ENCODE peak calls at places on chromosomes 11 and 22, in eight cellular contexts. B is stimulated activated CD8-positive, alpha-beta memory T cell treated with anti-CD3 and anti-CD28 coated beads, Interleukin-4, amount 100 ng/mL, for 4 hours; R is SK-N-DZ; U is Peyer's patch; K is NCI-H82; H is gastrocnemius medialis; A is ovary; X is Jurkat, Clone E6-1. V is an unnamed sample.

GRCh38 chr22:43400449-43400848 is 11.4 kb upstream of the MPPED1 start:
- DNase-seq in B (no peak), R (no peak), U (no peak), K (no peak), H (no peak), A (no peak), X (no peak), V (no peak)

GRCh38 chr22:19178065-19178658 is 374 bp downstream of the SLC25A1 start:
- DNase-seq in B (no peak), R (peak; percentile 68), U (peak; percentile 81), K (peak; percentile 75), H (no peak), A (peak; percentile 64), X (peak; percentile 28), V (no peak)

GRCh38 chr11:62687508-62688396 is 1.6 kb downstream of the LRRN4CL start:
- DNase-seq in B (no peak), R (no peak), U (no peak), K (no peak), H (no peak), A (no peak), X (no peak), V (no peak)

GRCh38 chr22:26756675-26757293 is 99.4 kb downstream of the MIAT start:
- DNase-seq in B (peak; percentile 3), R (peak; percentile 36), U (peak; percentile 67), K (peak; percentile 46), H (no peak), A (peak; percentile 53), X (no peak), V (no peak)

GRCh38 chr11:19984048-19984742 is 176.1 kb downstream of the DBX1 start:
- DNase-seq in B (no peak), R (no peak), U (no peak), K (no peak), H (no peak), A (no peak), X (no peak), V (no peak)

GRCh38 chr22:41915035-41915782 is at the start of gene SHISA8:
- DNase-seq in B (peak; percentile 33), R (no peak), U (peak; percentile 73), K (peak; percentile 26), H (no peak), A (peak; percentile 32), X (no peak), V (no peak)

GRCh38 chr11:10208045-10208674 is 85.9 kb downstream of the SBF2 start:
- DNase-seq in B (no peak), R (peak; percentile 55), U (no peak), K (peak; percentile 55), H (no peak), A (no peak), X (peak; percentile 48), V (peak; percentile 27)

GRCh38 chr11:118084247-118084646 is 2.5 kb downstream of the SMIM35 start:
- DNase-seq in B (no peak), R (no peak), U (no peak), K (no peak), H (peak; percentile 50), A (no peak), X (no peak), V (no peak)

GRCh38 chr11:38791346-38791961 is 2193.4 kb upstream of the RAG2 start:
- DNase-seq in B (no peak), R (peak; percentile 77), U (peak; percentile 49), K (peak; percentile 85), H (no peak), A (no peak), X (peak; percentile 57), V (peak; percentile 72)

GRCh38 chr22:24186352-24186740 is 5.1 kb downstream of the SUSD2 start:
- DNase-seq in B (no peak), R (no peak), U (no peak), K (no peak), H (no peak), A (no peak), X (no peak), V (no peak)

GRCh38 chr11:65172600-65172999 is 2.6 kb downstream of the SPDYC start:
- DNase-seq in B (no peak), R (no peak), U (peak; percentile 18), K (no peak), H (peak; percentile 8), A (no peak), X (no peak), V (no peak)

GRCh38 chr11:31690041-31690440 is 121.1 kb downstream of the PAX6 start:
- DNase-seq in B (no peak), R (no peak), U (no peak), K (peak; percentile 3), H (no peak), A (no peak), X (no peak), V (no peak)

GRCh38 chr11:14418801-14419417 is 59.9 kb upstream of the RRAS2 start:
- DNase-seq in B (no peak), R (peak; percentile 13), U (peak; percentile 58), K (peak; percentile 46), H (no peak), A (no peak), X (no peak), V (no peak)

GRCh38 chr11:130490682-130491449 is 42.4 kb downstream of the ADAMTS15 start:
- DNase-seq in B (no peak), R (no peak), U (no peak), K (no peak), H (no peak), A (no peak), X (no peak), V (no peak)

GRCh38 chr11:124762077-124762623 is at the start of gene ESAM:
- DNase-seq in B (no peak), R (no peak), U (peak; percentile 81), K (peak; percentile 25), H (no peak), A (no peak), X (no peak), V (no peak)

GRCh38 chr11:64356498-64357411 is 2.2 kb upstream of the RPS6KA4 start:
- DNase-seq in B (no peak), R (peak; percentile 73), U (no peak), K (peak; percentile 76), H (no peak), A (no peak), X (peak; percentile 50), V (no peak)

GRCh38 chr11:115939104-115939503 is 434.9 kb upstream of the CADM1 start:
- DNase-seq in B (no peak), R (no peak), U (no peak), K (no peak), H (peak; percentile 16), A (no peak), X (no peak), V (no peak)

GRCh38 chr11:3169235-3169951 is 4.3 kb upstream of the OSBPL5 start:
- DNase-seq in B (no peak), R (no peak), U (no peak), K (peak; percentile 7), H (peak; percentile 72), A (no peak), X (no peak), V (peak; percentile 31)

GRCh38 chr11:9060700-9061111 is 30.7 kb downstream of the SCUBE2 start:
- DNase-seq in B (no peak), R (no peak), U (no peak), K (peak; percentile 62), H (no peak), A (no peak), X (peak; percentile 54), V (no peak)

GRCh38 chr22:22888509-22889353 is 1.1 kb downstream of the IGLL5 start:
- DNase-seq in B (no peak), R (no peak), U (peak; percentile 28), K (no peak), H (no peak), A (no peak), X (no peak), V (no peak)

GRCh38 chr22:46991666-46992065 is 229.2 kb downstream of the TBC1D22A start:
- DNase-seq in B (no peak), R (no peak), U (no peak), K (no peak), H (no peak), A (no peak), X (no peak), V (no peak)

GRCh38 chr11:103682318-103683184 is 353.9 kb upstream of the DDI1 start:
- DNase-seq in B (no peak), R (peak; percentile 69), U (peak; percentile 66), K (peak; percentile 82), H (peak; percentile 31), A (peak; percentile 61), X (peak; percentile 66), V (no peak)

GRCh38 chr22:50694099-50694498 is 21.5 kb downstream of the SHANK3 start:
- DNase-seq in B (no peak), R (no peak), U (peak; percentile 4), K (no peak), H (no peak), A (no peak), X (no peak), V (no peak)

GRCh38 chr22:47205562-47205961 is 443.1 kb downstream of the TBC1D22A start:
- DNase-seq in B (no peak), R (no peak), U (no peak), K (no peak), H (no peak), A (no peak), X (no peak), V (no peak)

GRCh38 chr22:43154887-43155536 is 3.7 kb downstream of the TSPO start:
- DNase-seq in B (no peak), R (no peak), U (no peak), K (no peak), H (peak; percentile 33), A (no peak), X (no peak), V (no peak)

GRCh38 chr22:27401321-27401720 is 400.2 kb downstream of the MN1 start:
- DNase-seq in B (no peak), R (no peak), U (no peak), K (no peak), H (no peak), A (no peak), X (no peak), V (no peak)

GRCh38 chr11:63599211-63600122 is 14.8 kb downstream of the PLAAT3 start:
- DNase-seq in B (no peak), R (no peak), U (peak; percentile 41), K (no peak), H (no peak), A (no peak), X (no peak), V (peak; percentile 74)

V was measured in HS-27A.